ENCODE peak calls at places on chromosome 17, in four cellular contexts. U, F, P and G are unnamed samples.

GRCh38 chr17:10842658-10843057 is 4.8 kb upstream of the PIRT start:
- DNase-seq in U (no peak), F (no peak), P (no peak), G (no peak)

GRCh38 chr17:73510981-73511442 is 133.2 kb downstream of the SDK2 start:
- DNase-seq in U (no peak), F (peak), P (no peak), G (no peak)

GRCh38 chr17:28008526-28008925 is 34.0 kb upstream of the NLK start:
- DNase-seq in U (no peak), F (no peak), P (peak), G (no peak)

GRCh38 chr17:17515921-17516295 is 19.7 kb upstream of the RASD1 start:
- DNase-seq in U (no peak), F (peak), P (no peak), G (no peak)

GRCh38 chr17:40645932-40646331 is 1.7 kb downstream of the SMARCE1 start:
- DNase-seq in U (no peak), F (no peak), P (no peak), G (no peak)

GRCh38 chr17:49575524-49576120 is at the start of gene NXPH3:
- DNase-seq in U (peak), F (peak), P (peak), G (no peak)

GRCh38 chr17:81518113-81518784 is 5.7 kb upstream of the ACTG1 start:
- DNase-seq in U (peak), F (no peak), P (peak), G (no peak)

GRCh38 chr17:55769625-55770000 is 18.8 kb downstream of the PCTP start:
- DNase-seq in U (no peak), F (peak), P (no peak), G (peak)

GRCh38 chr17:42928714-42929496 is 28.3 kb downstream of the G6PC1 start:
- DNase-seq in U (peak), F (no peak), P (peak), G (peak)

GRCh38 chr17:30599424-30600061 is 122.3 kb downstream of the GOSR1 start:
- DNase-seq in U (no peak), F (no peak), P (no peak), G (no peak)

GRCh38 chr17:51653902-51654301 is 393.6 kb downstream of the UTP18 start:
- DNase-seq in U (no peak), F (no peak), P (peak), G (no peak)

GRCh38 chr17:19285218-19285900 is 48.2 kb downstream of the EPN2 start:
- DNase-seq in U (no peak), F (no peak), P (no peak), G (no peak)

GRCh38 chr17:8408371-8408770 is 10.7 kb upstream of the RNF222 start:
- DNase-seq in U (no peak), F (no peak), P (peak), G (no peak)

GRCh38 chr17:2087597-2088211 is 32.8 kb downstream of the HIC1 start:
- DNase-seq in U (peak), F (peak), P (no peak), G (no peak)

GRCh38 chr17:62751350-62751691 is 56.8 kb downstream of the MARCHF10 start:
- DNase-seq in U (peak), F (no peak), P (no peak), G (no peak)

GRCh38 chr17:19724501-19725420 is 8.4 kb upstream of the SLC47A2 start:
- DNase-seq in U (peak), F (peak), P (no peak), G (no peak)

GRCh38 chr17:71032746-71033273 is 863.5 kb downstream of the KCNJ2 start:
- DNase-seq in U (no peak), F (no peak), P (peak), G (no peak)

GRCh38 chr17:7704601-7705268 is at the start of gene EFNB3:
- DNase-seq in U (no peak), F (no peak), P (peak), G (no peak)

GRCh38 chr17:34503804-34504203 is 75.6 kb upstream of the TMEM132E start:
- DNase-seq in U (no peak), F (no peak), P (peak), G (no peak)

GRCh38 chr17:8894673-8895578 is 27.5 kb upstream of the PIK3R6 start:
- DNase-seq in U (no peak), F (no peak), P (peak), G (no peak)

GRCh38 chr17:31013844-31014243 is 43.0 kb downstream of the RNF135 start:
- DNase-seq in U (no peak), F (no peak), P (no peak), G (no peak)

GRCh38 chr17:81189670-81190530 is 23.9 kb upstream of the AATK start:
- DNase-seq in U (no peak), F (no peak), P (peak), G (no peak)

GRCh38 chr17:79658811-79659207 is 48.0 kb upstream of the RBFOX3 start:
- DNase-seq in U (no peak), F (no peak), P (peak), G (no peak)

GRCh38 chr17:67133161-67133560 is 88.8 kb downstream of the CACNG1 start:
- DNase-seq in U (no peak), F (no peak), P (no peak), G (no peak)

GRCh38 chr17:33939959-33940358 is 315.1 kb upstream of the CCL2 start:
- DNase-seq in U (no peak), F (no peak), P (no peak), G (no peak)

GRCh38 chr17:65185060-65185459 is 47.9 kb downstream of the RGS9 start:
- DNase-seq in U (no peak), F (no peak), P (no peak), G (no peak)

GRCh38 chr17:77638229-77638628 is 320.3 kb upstream of the TNRC6C start:
- DNase-seq in U (no peak), F (no peak), P (no peak), G (no peak)

GRCh38 chr17:80362428-80363119 is 52.4 kb upstream of the ENDOV start:
- DNase-seq in U (peak), F (peak), P (no peak), G (no peak)

GRCh38 chr17:47948706-47949196 is 7.4 kb downstream of the PNPO start:
- DNase-seq in U (no peak), F (peak), P (no peak), G (peak)
- H3K27ac ChIP-seq in U (no peak), F (peak), P (no peak), G (peak)

DNA sequence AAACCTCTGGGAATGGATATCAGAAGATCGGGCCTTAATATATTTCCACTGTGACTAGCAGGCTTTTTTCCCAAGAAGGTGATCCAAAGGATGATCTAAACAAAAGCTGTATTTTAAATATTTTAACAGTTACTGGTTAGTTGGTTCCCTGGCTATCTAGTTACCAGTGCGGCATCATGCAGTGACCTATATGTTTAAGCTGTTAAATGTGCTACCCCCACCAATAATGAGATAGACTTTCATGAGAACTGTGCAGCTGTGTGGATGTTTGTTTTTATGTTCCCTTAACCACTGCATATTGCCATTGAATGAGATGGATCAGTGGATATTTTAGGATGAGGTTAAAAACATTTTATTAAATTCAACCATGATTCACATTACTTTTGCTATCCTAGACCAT is 17.0 kb downstream of the ERN1 start:
- DNase-seq in U (no peak), F (no peak), P (no peak), G (no peak)
- H3K27ac ChIP-seq in U (no peak), F (no peak), P (no peak), G (no peak)

DNA sequence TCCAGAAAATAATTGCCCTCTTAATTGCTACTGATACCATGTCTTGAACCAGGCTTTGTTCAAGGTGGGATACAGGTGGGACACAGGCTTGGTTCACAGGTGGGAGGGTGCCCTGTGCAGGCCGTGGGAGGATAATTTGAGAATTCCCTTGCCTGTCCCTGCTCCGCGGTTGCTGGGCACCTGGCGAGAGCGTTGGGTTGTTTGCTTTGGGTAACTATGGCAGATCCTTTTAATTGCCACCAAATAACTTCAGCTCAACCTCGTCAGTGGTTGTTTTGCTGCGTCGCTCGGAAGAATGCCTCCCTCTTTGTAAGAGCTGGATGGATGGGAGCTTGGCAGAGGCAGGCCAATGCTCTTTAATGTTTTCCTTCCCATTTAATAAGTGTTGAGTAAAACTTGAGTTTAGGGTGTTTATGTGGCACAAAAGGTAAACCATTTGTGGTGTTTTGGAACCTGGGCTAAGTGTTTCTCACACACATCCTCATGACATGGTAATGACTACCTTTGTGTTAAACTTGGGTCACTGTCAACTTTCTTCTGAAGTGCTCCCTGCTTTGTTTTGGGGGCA is 202.5 kb downstream of the MSI2 start:
- DNase-seq in U (no peak), F (no peak), P (no peak), G (no peak)
- H3K27ac ChIP-seq in U (no peak), F (no peak), P (no peak), G (peak)

GRCh38 chr17:15894913-15895658 is 49.8 kb upstream of the ADORA2B start:
- DNase-seq in U (no peak), F (no peak), P (no peak), G (no peak)

GRCh38 chr17:15893333-15894024 is 51.5 kb upstream of the ADORA2B start:
- DNase-seq in U (no peak), F (no peak), P (no peak), G (no peak)

GRCh38 chr17:15892679-15893332 is 52.1 kb upstream of the ADORA2B start:
- DNase-seq in U (no peak), F (no peak), P (no peak), G (no peak)

GRCh38 chr17:15892244-15892643 is 52.7 kb upstream of the ADORA2B start:
- DNase-seq in U (no peak), F (no peak), P (no peak), G (no peak)

DNA sequence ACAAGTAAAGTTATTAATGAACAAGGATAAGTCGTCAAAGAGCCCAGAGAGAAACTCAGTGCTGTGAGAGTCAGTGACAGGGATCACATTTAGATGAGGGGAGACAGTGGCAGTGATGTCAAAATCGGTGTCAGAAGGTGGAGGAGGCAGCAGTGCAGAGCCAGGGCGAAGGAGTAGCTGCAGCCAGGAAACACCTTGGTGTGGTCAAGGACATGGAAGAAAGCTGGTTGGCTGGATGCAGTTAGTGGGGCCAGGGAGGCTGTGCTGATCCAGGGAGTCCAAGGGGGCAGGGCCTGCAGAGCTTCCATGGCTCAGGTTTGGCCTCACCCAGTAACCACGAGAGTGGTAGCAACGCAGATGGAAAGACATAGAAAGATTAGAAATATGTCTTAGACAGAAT is 50.7 kb upstream of the ADORA2B start:
- DNase-seq in U (no peak), F (no peak), P (no peak), G (no peak)
- H3K27ac ChIP-seq in U (no peak), F (no peak), P (no peak), G (no peak)

GRCh38 chr17:78645421-78646295 is 68.5 kb upstream of the DNAH17 start:
- DNase-seq in U (no peak), F (peak), P (no peak), G (no peak)
- H3K27ac ChIP-seq in U (no peak), F (peak), P (no peak), G (no peak)

GRCh38 chr17:14295676-14296075 is 5.2 kb upstream of the HS3ST3B1 start:
- DNase-seq in U (no peak), F (no peak), P (no peak), G (no peak)

GRCh38 chr17:14298221-14298994 is 2.5 kb upstream of the HS3ST3B1 start:
- DNase-seq in U (no peak), F (no peak), P (peak), G (no peak)

GRCh38 chr17:14297161-14297851 is 3.6 kb upstream of the HS3ST3B1 start:
- DNase-seq in U (peak), F (peak), P (peak), G (no peak)

GRCh38 chr17:14296511-14296910 is 4.4 kb upstream of the HS3ST3B1 start:
- DNase-seq in U (no peak), F (no peak), P (no peak), G (no peak)

DNA sequence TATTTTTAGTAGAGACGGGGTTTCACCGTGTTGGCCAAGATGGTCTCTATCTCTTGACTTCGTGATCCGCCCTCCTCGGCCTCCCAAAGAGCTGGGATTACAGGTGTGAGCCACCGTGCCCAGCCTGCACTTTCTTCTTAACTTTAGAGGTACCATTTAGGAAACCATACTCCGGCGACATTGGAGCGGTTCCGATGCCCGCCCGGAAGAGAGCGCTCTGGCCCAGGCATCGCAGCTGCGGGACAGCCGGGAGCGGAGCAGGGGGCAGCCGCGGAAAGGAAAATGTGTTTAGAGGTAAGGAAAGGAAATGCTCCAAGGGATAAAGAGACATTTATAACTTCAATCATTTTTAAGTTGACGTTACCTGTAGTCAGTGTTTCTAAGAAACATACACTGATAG is 6.0 kb upstream of the HS3ST3B1 start:
- DNase-seq in U (no peak), F (no peak), P (no peak), G (no peak)
- H3K27ac ChIP-seq in U (no peak), F (no peak), P (no peak), G (no peak)

GRCh38 chr17:39212841-39213480 is 12.8 kb downstream of the STAC2 start:
- DNase-seq in U (no peak), F (no peak), P (no peak), G (no peak)
- H3K27ac ChIP-seq in U (no peak), F (no peak), P (no peak), G (no peak)

DNA sequence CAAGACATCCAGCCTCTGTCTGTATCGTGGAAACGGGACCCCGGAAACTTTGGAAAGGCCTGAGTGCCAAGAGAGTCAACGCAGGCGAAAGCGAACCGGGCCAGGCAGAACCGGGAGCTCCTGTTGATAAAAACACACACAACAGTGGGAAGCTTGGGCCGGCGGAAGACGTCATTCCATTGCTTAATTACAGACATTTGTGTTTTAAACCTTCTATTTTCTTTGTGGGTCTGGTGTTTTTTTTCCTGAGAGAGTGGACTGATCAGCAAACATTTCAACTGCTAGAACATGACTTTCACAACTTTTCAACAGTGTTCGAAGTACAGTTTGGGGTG is 879 bp upstream of the RNF157 start:
- DNase-seq in U (peak), F (peak), P (no peak), G (no peak)
- H3K27ac ChIP-seq in U (no peak), F (peak), P (no peak), G (no peak)

GRCh38 chr17:44547625-44548297 is 9.5 kb upstream of the FZD2 start:
- DNase-seq in U (no peak), F (no peak), P (peak), G (no peak)
- H3K27ac ChIP-seq in U (no peak), F (no peak), P (peak), G (no peak)